ENCODE peak calls at places on chromosome 13, in nine cellular contexts. Z is cardiac fibroblast, B is astrocyte of the spinal cord, V is cardiac muscle cell, C is hepatocyte, E is spleen, L is AG09309, M is uterus, R is tibial artery. N is an unnamed sample.

GRCh38 chr13:94305463-94305862 is 174.0 kb downstream of the DCT start:
- DNase-seq in M (no peak), L (no peak), C (no peak), E (no peak), R (no peak), Z (peak), B (peak), V (no peak), N (peak)

GRCh38 chr13:96090240-96091101 is 564 bp downstream of the HS6ST3 start:
- DNase-seq in R (no peak), V (peak), Z (peak), E (no peak), B (peak), C (peak), M (no peak), L (no peak), N (no peak)

GRCh38 chr13:40586886-40587285 is 79.6 kb downstream of the FOXO1 start:
- DNase-seq in B (no peak), R (no peak), Z (no peak), M (no peak), V (no peak), L (no peak), C (no peak), E (no peak), N (no peak)

GRCh38 chr13:74082741-74083160 is 51.5 kb downstream of the KLF12 start:
- DNase-seq in L (no peak), Z (no peak), V (no peak), M (no peak), R (no peak), E (no peak), C (peak), B (no peak), N (no peak)

GRCh38 chr13:79837741-79838450 is 356.9 kb downstream of the NDFIP2 start:
- DNase-seq in L (peak), Z (peak), B (peak), M (no peak), R (no peak), C (peak), V (no peak), E (no peak), N (peak)

GRCh38 chr13:69107436-69107835 is 1000.2 kb upstream of the ATXN8OS start:
- DNase-seq in M (no peak), Z (no peak), V (no peak), L (no peak), E (no peak), R (no peak), C (no peak), B (no peak), N (no peak)

GRCh38 chr13:101917475-101917810 is 465.0 kb downstream of the ITGBL1 start:
- DNase-seq in V (no peak), L (no peak), E (no peak), R (no peak), B (no peak), Z (no peak), M (no peak), C (no peak), N (no peak)

GRCh38 chr13:101985321-101985720 is 416.5 kb downstream of the FGF14 start:
- DNase-seq in Z (peak), E (no peak), M (no peak), C (no peak), L (no peak), V (no peak), R (no peak), B (peak), N (no peak)

GRCh38 chr13:53873558-53873957 is 844.9 kb downstream of the OLFM4 start:
- DNase-seq in L (no peak), R (no peak), E (peak), C (no peak), Z (no peak), B (no peak), V (no peak), M (no peak), N (no peak)

GRCh38 chr13:40191186-40191980 is 475.1 kb downstream of the FOXO1 start:
- DNase-seq in M (no peak), R (no peak), Z (no peak), B (peak), L (no peak), E (no peak), V (peak), C (peak), N (peak)

GRCh38 chr13:113210834-113211233 is 1.4 kb downstream of the CUL4A start:
- DNase-seq in B (no peak), E (no peak), R (no peak), L (no peak), M (no peak), Z (no peak), V (no peak), C (no peak), N (no peak)
- H3K4me3 ChIP-seq in B (no peak), E (peak), R (peak), L (peak), M (no peak), Z (peak), V (peak), C (peak), N (peak)

DNA sequence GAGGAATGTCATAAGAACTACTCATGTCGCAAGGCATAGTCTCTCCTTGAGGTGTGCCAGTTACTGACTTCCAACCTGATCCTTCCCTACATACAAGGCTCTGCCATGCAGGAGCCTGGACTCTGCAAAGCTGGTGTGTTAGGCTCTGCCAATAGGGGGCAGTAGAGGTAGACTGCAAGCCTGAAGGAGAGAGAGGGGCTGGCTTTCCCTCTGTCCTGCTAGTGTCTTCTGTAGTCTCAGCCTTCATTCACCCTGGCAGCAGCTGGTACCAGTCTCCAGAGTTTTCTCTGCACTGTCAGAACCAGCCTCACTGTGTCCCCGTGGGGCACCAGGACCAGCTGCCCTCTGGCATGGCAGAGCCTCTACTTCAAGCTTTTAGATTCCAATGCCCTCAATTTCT is 14.5 kb downstream of the SHISA2 start:
- DNase-seq in R (no peak), C (no peak), L (no peak), E (no peak), M (no peak), B (no peak), Z (peak), V (no peak), N (no peak)
- TF ChIP-seq CTCF in R (no peak), C (peak), L (peak), E (no peak), M (no peak), B (peak), Z (peak), V (peak), N (peak)

GRCh38 chr13:42985312-42986175 is 6.5 kb downstream of the EPSTI1 start:
- DNase-seq in R (no peak), Z (no peak), C (peak), L (no peak), V (no peak), M (peak), E (no peak), B (no peak), N (peak)
- H3K4me3 ChIP-seq in R (no peak), Z (no peak), C (no peak), L (no peak), V (no peak), M (no peak), E (no peak), B (no peak), N (no peak)

GRCh38 chr13:72953391-72953960 is 105.3 kb upstream of the KLF5 start:
- DNase-seq in M (no peak), E (no peak), B (no peak), C (no peak), V (no peak), R (no peak), L (no peak), Z (no peak), N (no peak)

DNA sequence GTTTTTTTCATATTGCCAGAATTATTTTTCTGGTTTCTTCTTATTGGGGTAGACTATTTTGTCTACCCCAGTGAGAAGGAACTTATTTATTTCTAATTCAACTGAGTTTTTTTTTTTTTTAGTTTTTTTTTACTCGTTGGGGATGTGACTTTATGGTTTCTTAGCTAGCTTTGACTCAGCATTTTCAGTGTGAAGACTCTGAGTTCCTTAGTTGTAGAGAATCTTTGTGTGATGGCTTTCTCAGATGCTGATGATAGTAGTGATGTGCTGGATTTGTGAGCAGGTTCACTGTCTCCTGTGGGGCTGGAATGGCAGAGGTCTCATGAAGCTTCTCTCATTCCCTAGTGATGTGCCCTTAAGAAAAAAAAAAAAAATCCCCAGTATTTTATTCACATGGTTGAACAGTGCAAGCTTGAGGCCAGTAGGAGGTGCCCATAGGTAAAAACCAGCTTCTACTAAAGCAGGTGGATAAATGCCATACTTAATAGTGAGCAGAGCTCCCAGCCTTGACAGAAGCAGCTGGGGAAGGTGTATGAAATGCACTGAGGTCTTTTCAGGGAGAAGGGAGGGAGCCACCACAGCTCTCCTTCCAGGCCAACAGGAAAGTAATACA is 106.2 kb upstream of the KLF5 start:
- DNase-seq in L (no peak), C (peak), Z (no peak), V (no peak), E (no peak), M (no peak), B (no peak), R (no peak), N (no peak)
- TF ChIP-seq CTCF in L (no peak), C (no peak), Z (no peak), V (no peak), E (no peak), M (no peak), B (no peak), R (no peak), N (no peak)

DNA sequence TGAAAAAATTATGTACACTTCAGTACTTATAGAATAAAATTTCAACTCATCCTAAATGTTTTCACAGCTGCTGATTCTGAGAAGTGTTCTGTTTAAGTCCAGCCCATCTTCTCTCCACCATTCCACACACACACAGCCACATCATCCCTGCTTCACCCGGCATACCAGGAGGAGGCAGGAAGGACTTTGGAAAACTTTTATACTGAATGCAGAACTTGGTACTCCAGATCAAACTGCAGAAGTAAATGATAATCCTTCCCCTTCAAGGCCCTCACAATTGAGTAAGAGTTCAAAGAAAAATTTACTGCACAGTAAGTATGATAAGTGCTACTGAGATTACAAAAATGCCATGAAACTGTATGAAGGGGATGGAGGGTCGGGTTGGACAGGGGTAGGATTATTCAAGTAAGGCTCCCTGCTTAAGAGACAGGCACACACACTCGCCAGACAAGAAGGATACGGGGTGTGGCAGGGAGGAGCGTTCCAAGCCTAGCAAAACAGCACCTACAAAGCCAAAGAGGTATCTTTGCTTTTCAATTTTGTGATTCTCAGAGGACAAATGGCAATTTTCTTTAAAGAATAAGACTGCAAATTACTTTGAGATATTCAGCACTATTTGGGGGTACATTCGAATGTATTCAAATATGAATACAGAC is 2.6 kb downstream of the USP12 start:
- DNase-seq in M (no peak), C (peak), Z (peak), R (no peak), V (no peak), L (no peak), E (no peak), B (no peak), N (peak)
- H3K4me3 ChIP-seq in M (no peak), C (no peak), Z (no peak), R (no peak), V (no peak), L (no peak), E (no peak), B (no peak), N (peak)

GRCh38 chr13:105773241-105773640 is 762.2 kb downstream of the EFNB2 start:
- DNase-seq in E (no peak), B (no peak), C (no peak), Z (no peak), R (no peak), M (no peak), L (no peak), V (no peak), N (no peak)

GRCh38 chr13:105774739-105775460 is 760.6 kb downstream of the EFNB2 start:
- DNase-seq in Z (no peak), C (peak), E (no peak), M (no peak), R (no peak), B (peak), V (no peak), L (no peak), N (no peak)

GRCh38 chr13:105778196-105778595 is 757.3 kb downstream of the EFNB2 start:
- DNase-seq in M (no peak), R (no peak), B (peak), C (peak), V (no peak), L (no peak), E (no peak), Z (peak), N (no peak)

DNA sequence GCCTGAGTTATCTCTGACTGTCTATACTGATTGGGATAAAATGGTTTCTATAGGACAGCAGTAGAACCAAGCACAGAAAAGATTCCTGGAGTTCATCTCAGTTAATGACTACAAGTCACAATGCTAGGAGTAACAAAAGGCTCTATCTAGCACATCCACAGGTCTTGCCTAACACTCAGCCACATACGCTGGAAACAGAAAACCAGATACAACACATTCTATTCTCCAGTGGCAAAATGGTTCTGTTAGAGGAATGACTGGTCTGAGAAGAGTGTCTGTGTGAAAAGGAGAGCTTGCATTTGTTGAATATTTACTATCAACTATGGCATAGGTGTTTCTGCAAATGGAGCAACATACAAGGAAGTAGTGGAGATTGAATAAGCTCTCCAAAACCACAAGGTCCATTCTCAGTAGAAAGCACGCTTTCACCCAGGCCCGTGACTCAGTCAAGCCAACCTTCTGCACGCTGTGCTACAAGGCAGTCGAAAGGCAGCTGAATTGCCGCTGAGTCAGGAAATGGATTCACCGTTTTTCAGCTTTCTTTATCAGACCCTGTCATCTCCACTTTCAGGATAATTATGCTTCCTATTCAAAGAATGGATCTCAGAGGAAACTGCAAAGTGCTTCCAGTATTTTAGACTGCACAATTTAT is 761.4 kb downstream of the EFNB2 start:
- DNase-seq in L (no peak), Z (peak), B (peak), M (no peak), C (peak), R (no peak), V (no peak), E (no peak), N (no peak)
- TF ChIP-seq CTCF in L (no peak), Z (no peak), B (no peak), M (no peak), C (no peak), R (no peak), V (no peak), E (no peak), N (no peak)

GRCh38 chr13:51730927-51731326 is 73.0 kb downstream of the DHRS12 start:
- DNase-seq in M (no peak), L (no peak), R (no peak), V (no peak), C (no peak), Z (no peak), B (no peak), E (no peak), N (no peak)
- H3K4me3 ChIP-seq in M (no peak), L (no peak), R (no peak), V (no peak), C (no peak), Z (no peak), B (no peak), E (no peak), N (no peak)

GRCh38 chr13:46602531-46602930 is 49.6 kb downstream of the LRCH1 start:
- DNase-seq in L (no peak), R (no peak), Z (no peak), M (no peak), E (no peak), B (no peak), C (no peak), V (no peak), N (no peak)

GRCh38 chr13:46605089-46605488 is 52.1 kb downstream of the LRCH1 start:
- DNase-seq in M (no peak), R (no peak), L (no peak), B (no peak), C (no peak), V (no peak), E (no peak), Z (no peak), N (no peak)

GRCh38 chr13:46604226-46604968 is 51.4 kb downstream of the LRCH1 start:
- DNase-seq in R (no peak), B (no peak), M (no peak), L (no peak), C (no peak), E (no peak), V (no peak), Z (no peak), N (no peak)

GRCh38 chr13:46600943-46601311 is 48.0 kb downstream of the LRCH1 start:
- DNase-seq in M (no peak), V (no peak), L (no peak), E (no peak), C (no peak), Z (no peak), R (no peak), B (no peak), N (no peak)

GRCh38 chr13:46603165-46603603 is 50.2 kb downstream of the LRCH1 start:
- DNase-seq in M (no peak), Z (peak), R (no peak), B (no peak), E (no peak), V (no peak), L (no peak), C (no peak), N (peak)
- TF ChIP-seq CTCF in M (no peak), Z (peak), R (no peak), B (peak), E (no peak), V (peak), L (peak), C (peak), N (peak)